ENCODE peak calls at places on chromosomes 5 and 9, in six cellular contexts. One of them, this sample, is unnamed.

GRCh38 chr9:105232207-105232606 is 12.2 kb upstream of the SLC44A1 start:
- DNase-seq in IMR-90: no peak
- DNase-seq in adrenal gland: no peak
- DNase-seq in CD8-positive, alpha-beta T cell: no peak
- DNase-seq in upper lobe of right lung: no peak
- DNase-seq in pancreas: no peak
- DNase-seq in this sample: no peak

GRCh38 chr5:99949361-99949760 is 585.8 kb upstream of the FAM174A start:
- DNase-seq in IMR-90: no peak
- DNase-seq in adrenal gland: no peak
- DNase-seq in CD8-positive, alpha-beta T cell: no peak
- DNase-seq in upper lobe of right lung: peak
- DNase-seq in pancreas: no peak
- DNase-seq in this sample: no peak

GRCh38 chr5:149262315-149262714 is 9.3 kb upstream of the AFAP1L1 start:
- DNase-seq in IMR-90: no peak
- DNase-seq in adrenal gland: no peak
- DNase-seq in CD8-positive, alpha-beta T cell: no peak
- DNase-seq in upper lobe of right lung: no peak
- DNase-seq in pancreas: no peak
- DNase-seq in this sample: no peak

GRCh38 chr9:83596899-83597504 is 25.9 kb upstream of the IDNK start:
- DNase-seq in IMR-90: no peak
- DNase-seq in adrenal gland: peak
- DNase-seq in CD8-positive, alpha-beta T cell: peak
- DNase-seq in upper lobe of right lung: no peak
- DNase-seq in pancreas: peak
- DNase-seq in this sample: peak

GRCh38 chr9:13049223-13049622 is 230.3 kb downstream of the MPDZ start:
- DNase-seq in IMR-90: no peak
- DNase-seq in adrenal gland: no peak
- DNase-seq in CD8-positive, alpha-beta T cell: no peak
- DNase-seq in upper lobe of right lung: no peak
- DNase-seq in pancreas: no peak
- DNase-seq in this sample: no peak

GRCh38 chr5:138903113-138903789 is 28.1 kb upstream of the LRRTM2 start:
- DNase-seq in IMR-90: peak
- DNase-seq in adrenal gland: no peak
- DNase-seq in CD8-positive, alpha-beta T cell: no peak
- DNase-seq in upper lobe of right lung: no peak
- DNase-seq in pancreas: no peak
- DNase-seq in this sample: no peak

GRCh38 chr5:1983919-1984695 is 101.4 kb upstream of the IRX4 start:
- DNase-seq in IMR-90: no peak
- DNase-seq in adrenal gland: no peak
- DNase-seq in CD8-positive, alpha-beta T cell: no peak
- DNase-seq in upper lobe of right lung: no peak
- DNase-seq in pancreas: no peak
- DNase-seq in this sample: no peak

GRCh38 chr5:96807099-96807654 is 568 bp downstream of the ERAP1 start:
- DNase-seq in IMR-90: peak
- DNase-seq in adrenal gland: peak
- DNase-seq in CD8-positive, alpha-beta T cell: no peak
- DNase-seq in upper lobe of right lung: peak
- DNase-seq in pancreas: peak
- DNase-seq in this sample: peak

DNA sequence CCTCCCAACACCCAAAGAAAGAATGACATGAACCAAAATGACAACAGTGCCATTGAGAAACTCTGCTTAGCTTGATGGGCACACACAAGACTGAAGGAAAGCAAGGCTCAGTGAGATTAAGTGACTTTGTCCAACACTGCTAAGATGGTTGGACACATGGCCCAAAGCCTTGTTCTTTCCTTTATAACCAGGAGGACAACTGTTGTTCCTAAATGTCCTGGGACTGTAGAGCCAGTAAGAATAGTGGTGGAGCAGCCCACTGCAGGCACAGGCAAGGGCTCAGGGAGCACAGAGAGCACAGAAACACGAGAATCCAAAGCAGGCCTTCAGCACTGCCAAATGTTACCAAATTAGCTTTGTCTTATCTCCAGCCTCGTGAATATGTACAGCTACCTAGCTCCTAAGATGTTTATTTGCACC is 3.9 kb downstream of the ACTL7A start:
- DNase-seq in IMR-90: no peak
- DNase-seq in adrenal gland: no peak
- DNase-seq in CD8-positive, alpha-beta T cell: no peak
- DNase-seq in upper lobe of right lung: no peak
- DNase-seq in pancreas: no peak
- DNase-seq in this sample: no peak
- H3K27ac ChIP-seq in IMR-90: no peak
- H3K27ac ChIP-seq in adrenal gland: no peak
- H3K27ac ChIP-seq in CD8-positive, alpha-beta T cell: no peak
- H3K27ac ChIP-seq in upper lobe of right lung: no peak
- H3K27ac ChIP-seq in pancreas: no peak
- H3K27ac ChIP-seq in this sample: no peak

DNA sequence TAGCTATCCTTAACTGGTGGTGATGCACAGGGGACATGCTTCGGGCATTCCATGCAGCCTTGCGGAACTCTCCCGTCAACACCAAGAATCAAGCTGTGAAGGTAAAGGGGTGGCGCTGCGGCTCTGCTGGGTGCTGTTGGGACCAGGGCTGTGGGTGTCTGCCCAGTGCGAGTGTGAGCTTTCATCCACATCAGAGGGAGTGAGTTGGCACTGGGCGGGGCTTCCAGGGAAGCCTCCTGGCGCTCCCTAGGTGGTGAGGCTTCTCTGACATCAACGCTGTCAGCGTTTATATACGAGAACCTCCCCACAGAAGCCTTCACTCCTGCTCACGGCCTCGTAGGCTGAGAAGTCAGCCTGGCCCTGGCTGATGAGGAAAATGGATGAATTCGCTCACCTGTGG is 11.7 kb downstream of the ARPC5L start:
- DNase-seq in IMR-90: no peak
- DNase-seq in adrenal gland: no peak
- DNase-seq in CD8-positive, alpha-beta T cell: peak
- DNase-seq in upper lobe of right lung: no peak
- DNase-seq in pancreas: no peak
- DNase-seq in this sample: peak
- H3K27ac ChIP-seq in IMR-90: no peak
- H3K27ac ChIP-seq in adrenal gland: no peak
- H3K27ac ChIP-seq in CD8-positive, alpha-beta T cell: no peak
- H3K27ac ChIP-seq in upper lobe of right lung: peak
- H3K27ac ChIP-seq in pancreas: no peak
- H3K27ac ChIP-seq in this sample: no peak

DNA sequence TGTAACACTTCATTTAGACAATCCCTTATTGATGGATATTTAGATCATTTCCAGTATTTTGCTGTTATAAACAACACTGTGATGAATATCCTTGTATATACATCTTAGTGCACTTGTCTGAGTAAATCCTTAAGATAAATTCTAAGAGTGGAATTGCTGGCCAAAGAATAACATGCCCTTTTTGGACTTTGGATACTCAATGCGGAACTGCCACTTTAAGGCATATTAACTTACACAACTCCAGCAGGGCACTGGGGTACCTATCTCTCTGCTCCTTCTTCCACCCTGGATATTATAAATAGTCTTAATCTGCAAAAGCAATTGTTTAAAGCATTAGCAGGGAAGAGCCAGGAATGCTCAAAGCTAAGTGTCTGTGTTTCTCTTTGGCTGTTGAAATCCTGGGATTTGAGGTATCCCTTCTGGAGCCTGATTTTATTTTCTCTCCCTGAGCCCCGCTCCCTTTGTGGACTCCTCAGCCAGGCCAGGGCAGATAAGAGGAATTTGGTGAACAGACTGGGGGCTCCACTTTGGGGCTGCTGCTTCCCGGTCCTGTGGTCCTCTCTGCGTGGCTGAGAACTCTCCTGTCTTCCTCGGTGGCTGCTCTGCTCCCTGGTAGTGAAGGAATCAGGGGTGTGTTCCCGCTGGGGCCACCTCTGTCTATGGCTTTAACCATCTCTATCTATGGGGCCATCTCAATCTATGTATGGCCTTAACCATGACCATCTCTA is 71.5 kb upstream of the SH3PXD2B start:
- DNase-seq in IMR-90: no peak
- DNase-seq in adrenal gland: no peak
- DNase-seq in CD8-positive, alpha-beta T cell: no peak
- DNase-seq in upper lobe of right lung: peak
- DNase-seq in pancreas: no peak
- DNase-seq in this sample: no peak
- H3K27ac ChIP-seq in IMR-90: no peak
- H3K27ac ChIP-seq in adrenal gland: no peak
- H3K27ac ChIP-seq in CD8-positive, alpha-beta T cell: no peak
- H3K27ac ChIP-seq in upper lobe of right lung: no peak
- H3K27ac ChIP-seq in pancreas: no peak
- H3K27ac ChIP-seq in this sample: no peak

GRCh38 chr9:94174164-94174563 is 84.9 kb upstream of the ZNF169 start:
- DNase-seq in IMR-90: no peak
- DNase-seq in adrenal gland: no peak
- DNase-seq in CD8-positive, alpha-beta T cell: no peak
- DNase-seq in upper lobe of right lung: no peak
- DNase-seq in pancreas: no peak
- DNase-seq in this sample: no peak
- H3K27ac ChIP-seq in IMR-90: peak
- H3K27ac ChIP-seq in adrenal gland: no peak
- H3K27ac ChIP-seq in CD8-positive, alpha-beta T cell: no peak
- H3K27ac ChIP-seq in upper lobe of right lung: no peak
- H3K27ac ChIP-seq in pancreas: no peak
- H3K27ac ChIP-seq in this sample: no peak

GRCh38 chr5:172881691-172882370 is 47.8 kb downstream of the ERGIC1 start:
- DNase-seq in IMR-90: peak
- DNase-seq in adrenal gland: peak
- DNase-seq in CD8-positive, alpha-beta T cell: no peak
- DNase-seq in upper lobe of right lung: peak
- DNase-seq in pancreas: no peak
- DNase-seq in this sample: no peak
- H3K27ac ChIP-seq in IMR-90: peak
- H3K27ac ChIP-seq in adrenal gland: peak
- H3K27ac ChIP-seq in CD8-positive, alpha-beta T cell: no peak
- H3K27ac ChIP-seq in upper lobe of right lung: peak
- H3K27ac ChIP-seq in pancreas: no peak
- H3K27ac ChIP-seq in this sample: no peak

This sample was measured in caudate nucleus.